ENCODE peak calls at places on chromosomes 3 and 15, in nine cellular contexts. H is OCI-LY7, I is astrocyte, L is IMR-90, S is psoas muscle, Y is HCT116, J is sigmoid colon, Z is uterus, B is endodermal cell. T is an unnamed sample.

GRCh38 chr3:189355481-189356201 is 183.9 kb downstream of the TPRG1 start:
- DNase-seq in I (peak), B (peak), H (no peak), J (no peak), L (peak), Y (peak), Z (no peak), S (no peak), T (peak)

GRCh38 chr3:189806171-189806951 is 175.2 kb downstream of the TP63 start:
- DNase-seq in J (no peak), L (peak), H (no peak), B (peak), I (peak), Z (no peak), Y (no peak), S (no peak), T (no peak)

GRCh38 chr3:150170843-150171513 is 200.3 kb upstream of the PFN2 start:
- DNase-seq in H (no peak), S (no peak), I (no peak), B (no peak), J (peak), L (peak), Z (no peak), Y (no peak), T (no peak)

GRCh38 chr3:194150252-194150934 is 14.4 kb downstream of the HES1 start:
- DNase-seq in Y (no peak), L (no peak), B (no peak), J (no peak), S (no peak), Z (no peak), I (no peak), H (no peak), T (no peak)

GRCh38 chr3:147422934-147423599 is 13.9 kb downstream of the ZIC1 start:
- DNase-seq in J (no peak), S (no peak), Z (no peak), H (no peak), L (no peak), B (peak), I (no peak), Y (no peak), T (no peak)

GRCh38 chr15:65044724-65045481 is at the start of gene SLC51B:
- DNase-seq in S (no peak), Y (no peak), L (no peak), I (no peak), J (peak), H (no peak), B (no peak), Z (no peak), T (no peak)

GRCh38 chr3:37862219-37862711 is 585 bp downstream of the CTDSPL start:
- DNase-seq in L (peak), S (peak), H (no peak), B (peak), I (no peak), Y (no peak), J (peak), Z (peak), T (no peak)

GRCh38 chr15:67835349-67836133 is 4.3 kb downstream of the RNU6-1 start:
- DNase-seq in S (no peak), Z (no peak), J (peak), L (no peak), H (no peak), B (peak), I (no peak), Y (no peak), T (no peak)

GRCh38 chr3:194134231-194134756 is 1.7 kb upstream of the HES1 start:
- DNase-seq in J (peak), H (peak), Y (no peak), Z (no peak), L (no peak), I (peak), S (peak), B (no peak), T (no peak)

GRCh38 chr3:127722104-127722784 is 49.5 kb downstream of the ABTB1 start:
- DNase-seq in I (no peak), H (no peak), Z (no peak), J (peak), Y (no peak), S (no peak), B (no peak), L (no peak), T (no peak)

GRCh38 chr15:70227122-70227521 is 129.4 kb upstream of the TLE3 start:
- DNase-seq in H (no peak), Z (no peak), J (no peak), I (no peak), L (no peak), S (no peak), B (peak), Y (no peak), T (no peak)

GRCh38 chr3:175163686-175164085 is 304.6 kb downstream of the NAALADL2 start:
- DNase-seq in L (no peak), Z (no peak), B (no peak), S (no peak), Y (no peak), I (peak), H (no peak), J (no peak), T (no peak)

GRCh38 chr3:122572940-122573412 is 4.5 kb upstream of the PARP15 start:
- DNase-seq in J (no peak), Z (no peak), Y (no peak), I (peak), B (peak), H (peak), S (no peak), L (peak), T (peak)

GRCh38 chr3:4376499-4376898 is 73.3 kb downstream of the SETMAR start:
- DNase-seq in L (peak), J (no peak), I (peak), Y (no peak), S (no peak), H (no peak), Z (no peak), B (no peak), T (peak)
- H3K27ac ChIP-seq in L (no peak), J (no peak), I (no peak), Y (no peak), S (no peak), H (no peak), Z (no peak), B (no peak), T (no peak)

GRCh38 chr15:31336943-31337295 is 10.3 kb downstream of the KLF13 start:
- DNase-seq in H (no peak), J (no peak), B (no peak), I (peak), L (no peak), Z (no peak), S (no peak), Y (no peak), T (no peak)

GRCh38 chr15:31337352-31338031 is 10.9 kb downstream of the KLF13 start:
- DNase-seq in H (no peak), L (no peak), J (no peak), Z (no peak), S (no peak), B (no peak), Y (no peak), I (no peak), T (no peak)

GRCh38 chr15:31333820-31334219 is 7.2 kb downstream of the KLF13 start:
- DNase-seq in J (peak), I (no peak), H (no peak), B (no peak), L (no peak), Y (no peak), Z (no peak), S (no peak), T (no peak)

GRCh38 chr15:31338318-31338878 is 11.8 kb downstream of the KLF13 start:
- DNase-seq in H (peak), Y (no peak), J (peak), S (no peak), B (no peak), I (no peak), L (no peak), Z (peak), T (no peak)

GRCh38 chr15:31335991-31336942 is 9.6 kb downstream of the KLF13 start:
- DNase-seq in J (peak), L (no peak), S (no peak), I (no peak), Y (no peak), Z (no peak), H (no peak), B (no peak), T (no peak)
- H3K27ac ChIP-seq in J (peak), L (no peak), S (peak), I (no peak), Y (no peak), Z (peak), H (peak), B (no peak), T (no peak)

GRCh38 chr15:66729339-66729951 is 27.4 kb downstream of the SMAD6 start:
- DNase-seq in S (no peak), H (no peak), Z (peak), I (peak), B (no peak), J (peak), L (no peak), Y (no peak), T (no peak)
- H3K27ac ChIP-seq in S (no peak), H (no peak), Z (peak), I (peak), B (peak), J (peak), L (peak), Y (no peak), T (no peak)

GRCh38 chr15:83905874-83906273 is 252.0 kb downstream of the ADAMTSL3 start:
- DNase-seq in H (no peak), L (no peak), B (no peak), I (no peak), Y (no peak), Z (no peak), J (no peak), S (no peak), T (no peak)

GRCh38 chr15:83912343-83912742 is 258.4 kb downstream of the ADAMTSL3 start:
- DNase-seq in B (no peak), Z (no peak), J (no peak), Y (no peak), S (no peak), L (no peak), I (no peak), H (no peak), T (no peak)

GRCh38 chr15:83913034-83913632 is 259.2 kb downstream of the ADAMTSL3 start:
- DNase-seq in Y (no peak), B (no peak), L (no peak), I (no peak), Z (no peak), S (no peak), J (no peak), H (no peak), T (no peak)

GRCh38 chr15:83914906-83915305 is 261.0 kb downstream of the ADAMTSL3 start:
- DNase-seq in B (no peak), J (no peak), H (no peak), Z (no peak), I (no peak), Y (no peak), L (no peak), S (no peak), T (peak)

DNA sequence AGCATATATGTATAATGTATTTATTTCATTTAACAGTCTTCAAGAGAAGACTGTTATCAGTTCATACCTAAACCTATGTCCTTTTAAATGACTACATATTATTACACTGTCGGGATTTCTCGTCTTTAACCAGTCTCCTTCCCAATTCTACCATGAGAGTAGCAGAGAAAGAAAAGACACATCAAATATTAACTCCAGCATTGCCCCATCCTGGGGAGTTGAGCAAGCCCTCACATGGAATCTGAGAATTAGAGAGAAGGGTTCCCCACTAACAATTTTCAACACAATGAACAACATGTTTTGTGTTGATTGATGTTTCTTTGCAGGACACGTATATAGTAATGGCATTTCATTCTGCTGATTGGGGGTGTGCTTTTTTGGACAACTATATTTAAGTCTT is 257.4 kb downstream of the ADAMTSL3 start:
- DNase-seq in Y (no peak), L (no peak), H (no peak), S (no peak), I (no peak), Z (no peak), B (no peak), J (no peak), T (no peak)
- H3K27ac ChIP-seq in Y (no peak), L (no peak), H (no peak), S (no peak), I (no peak), Z (no peak), B (no peak), J (no peak), T (no peak)

GRCh38 chr15:75866916-75867315 is 23.7 kb downstream of the UBE2Q2 start:
- DNase-seq in S (no peak), J (no peak), H (no peak), Z (no peak), Y (no peak), I (no peak), B (no peak), L (no peak), T (no peak)
- H3K27ac ChIP-seq in S (no peak), J (no peak), H (no peak), Z (no peak), Y (no peak), I (no peak), B (no peak), L (no peak), T (no peak)

GRCh38 chr3:51931756-51932155 is 9.9 kb downstream of the RRP9 start:
- DNase-seq in H (no peak), Z (no peak), J (peak), L (no peak), B (no peak), Y (no peak), S (no peak), I (no peak), T (no peak)
- H3K27ac ChIP-seq in H (no peak), Z (no peak), J (no peak), L (no peak), B (no peak), Y (no peak), S (no peak), I (no peak), T (no peak)

DNA sequence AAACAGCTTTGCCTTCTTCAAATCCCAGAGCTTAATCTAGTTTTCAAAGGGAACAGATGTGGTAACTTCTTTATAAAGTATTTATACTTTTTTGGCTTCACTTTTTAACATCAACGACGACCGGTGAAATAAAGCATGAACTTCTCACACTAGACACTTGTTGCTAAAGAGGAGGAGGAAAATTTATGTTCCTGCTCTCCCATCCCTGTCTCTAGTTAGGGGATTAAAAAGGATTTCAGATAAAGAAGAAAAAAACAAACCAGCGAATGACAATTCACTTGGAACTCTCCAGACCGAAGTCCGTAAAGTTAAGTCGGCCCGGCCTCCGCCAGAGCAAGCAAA is 672 bp downstream of the NEDD4 start:
- DNase-seq in J (no peak), S (no peak), B (no peak), Z (no peak), H (peak), Y (no peak), L (peak), I (no peak), T (no peak)
- H3K27ac ChIP-seq in J (peak), S (peak), B (no peak), Z (peak), H (no peak), Y (peak), L (peak), I (peak), T (peak)

DNA sequence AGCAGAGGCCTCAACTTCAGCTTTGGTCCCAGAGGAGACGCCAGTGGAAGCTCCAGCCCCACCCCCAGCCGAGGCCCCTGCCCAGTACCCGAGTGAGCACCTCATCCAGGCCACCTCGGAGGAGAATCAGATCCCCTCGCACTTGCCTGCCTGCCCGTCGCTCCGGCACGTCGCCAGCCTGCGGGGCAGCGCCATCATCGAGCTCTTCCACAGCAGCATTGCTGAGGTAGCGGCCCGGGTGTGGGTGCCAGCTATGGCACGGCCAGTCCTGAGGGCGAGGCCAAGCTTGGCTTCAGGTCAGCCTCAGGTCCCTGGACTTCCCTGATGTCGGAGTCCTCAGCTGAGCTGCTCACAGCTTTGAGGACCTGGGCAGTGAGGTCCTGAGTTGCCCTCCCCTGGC is 5.7 kb upstream of the STAB1 start:
- DNase-seq in Y (no peak), L (no peak), J (no peak), Z (no peak), I (no peak), H (no peak), S (no peak), B (no peak), T (no peak)
- H3K27ac ChIP-seq in Y (no peak), L (no peak), J (no peak), Z (no peak), I (no peak), H (no peak), S (peak), B (no peak), T (no peak)

DNA sequence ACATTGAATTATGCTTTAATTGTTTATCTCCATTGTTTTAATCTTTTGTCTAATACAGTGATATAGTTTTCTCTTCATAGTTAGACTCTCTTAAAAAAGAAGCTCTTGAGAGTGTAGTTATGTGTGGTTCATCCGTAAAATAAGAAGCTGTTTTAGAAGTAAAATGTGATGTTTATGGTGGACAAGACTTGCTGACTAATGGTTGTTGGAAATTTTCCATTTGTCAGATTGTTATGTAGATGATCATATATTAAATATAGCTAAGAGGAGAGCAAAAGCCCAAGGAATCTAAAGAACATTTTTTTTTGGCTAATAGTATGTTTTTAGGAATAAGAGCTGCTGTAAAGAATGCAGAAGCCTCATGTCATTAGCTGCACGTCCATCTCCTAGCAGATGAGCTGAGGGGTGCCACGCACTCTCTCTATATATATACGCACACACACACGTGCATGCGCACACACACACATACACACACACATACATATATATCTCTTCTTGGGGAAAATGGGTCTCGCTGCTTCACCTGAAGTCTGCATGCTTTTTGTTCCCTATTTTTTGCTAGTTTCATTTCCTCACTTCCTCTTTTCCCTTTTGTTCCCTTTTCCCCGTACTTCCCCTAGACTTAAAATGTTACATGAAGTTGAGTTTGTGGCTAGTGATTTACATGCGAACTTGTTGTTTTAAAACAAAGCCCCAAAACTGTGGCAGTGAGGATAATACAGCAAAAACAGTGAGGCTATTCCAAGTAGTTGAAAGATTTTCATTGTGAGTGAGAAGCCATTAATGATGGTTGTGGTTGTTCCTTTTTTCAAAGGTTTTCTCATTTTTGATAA is 107.8 kb downstream of the MBNL1 start:
- DNase-seq in I (peak), B (no peak), L (peak), H (peak), Y (no peak), J (no peak), S (no peak), Z (no peak), T (no peak)
- H3K27ac ChIP-seq in I (peak), B (no peak), L (peak), H (peak), Y (no peak), J (peak), S (peak), Z (peak), T (no peak)

DNA sequence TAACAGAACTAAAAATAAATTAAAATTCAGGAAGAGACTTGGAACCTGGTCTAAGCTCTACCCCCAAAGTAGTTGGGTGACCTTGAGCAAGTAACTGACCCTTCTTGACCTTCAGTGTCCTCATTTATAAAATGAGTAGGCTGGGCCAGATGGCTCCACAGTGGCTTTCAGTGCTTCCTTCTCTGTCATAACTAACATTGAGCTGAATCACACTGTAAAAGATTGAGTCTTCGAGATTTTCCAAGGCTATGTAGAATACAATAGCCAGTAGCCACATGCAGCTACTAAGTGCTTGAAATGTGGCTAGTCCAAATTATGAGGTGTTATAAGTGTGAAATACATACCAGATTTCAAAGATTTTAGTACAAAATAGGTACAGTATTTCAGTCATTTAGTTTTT is 313.3 kb downstream of the MECOM start:
- DNase-seq in H (no peak), Y (no peak), L (no peak), B (no peak), Z (no peak), J (no peak), S (no peak), I (no peak), T (peak)
- H3K27ac ChIP-seq in H (no peak), Y (no peak), L (no peak), B (no peak), Z (no peak), J (no peak), S (no peak), I (no peak), T (peak)

T was measured in mammary epithelial cell.